ENCODE peak calls at places on chromosome 9, in five cellular contexts. T is mammary epithelial cell, F is lower lobe of right lung, U is AG10803, B is mucosa of descending colon. N is an unnamed sample.

GRCh38 chr9:12464910-12465512 is 228.2 kb upstream of the TYRP1 start:
- DNase-seq in T (no peak), F (no peak), U (peak; percentile 9), B (peak; percentile 24), N (no peak)

GRCh38 chr9:121738391-121738790 is 87.0 kb downstream of the DAB2IP start:
- DNase-seq in U (no peak), F (no peak), B (peak; percentile 33), T (no peak), N (no peak)

GRCh38 chr9:71675129-71675856 is 93.0 kb downstream of the CEMIP2 start:
- DNase-seq in F (no peak), U (no peak), T (no peak), B (peak; percentile 47), N (no peak)

GRCh38 chr9:127968717-127969383 is 11.9 kb downstream of the EEIG1 start:
- DNase-seq in B (peak; percentile 66), T (peak; percentile 75), F (no peak), U (peak; percentile 92), N (peak; percentile 61)

GRCh38 chr9:97769208-97769607 is 72.1 kb upstream of the XPA start:
- DNase-seq in F (no peak), U (no peak), T (no peak), B (no peak), N (no peak)

GRCh38 chr9:35835216-35835604 is 6.2 kb downstream of the TMEM8B start:
- DNase-seq in F (no peak), U (no peak), B (peak; percentile 62), T (no peak), N (no peak)

GRCh38 chr9:90940280-90940679 is 138.7 kb downstream of the SYK start:
- DNase-seq in U (no peak), B (no peak), T (no peak), F (no peak), N (no peak)

GRCh38 chr9:79660615-79661014 is 88.8 kb downstream of the TLE4 start:
- DNase-seq in U (no peak), F (no peak), T (no peak), B (no peak), N (no peak)

GRCh38 chr9:106859957-106860715 is 2.8 kb upstream of the ZNF462 start:
- DNase-seq in U (no peak), B (peak; percentile 76), T (peak; percentile 79), F (peak; percentile 60), N (no peak)

GRCh38 chr9:2962471-2963172 is 118.7 kb upstream of the PUM3 start:
- DNase-seq in F (no peak), U (no peak), T (peak; percentile 33), B (no peak), N (peak; percentile 11)

GRCh38 chr9:129281506-129282145 is 103.6 kb upstream of the IER5L start:
- DNase-seq in U (no peak), B (no peak), T (no peak), F (peak; percentile 21), N (no peak)

DNA sequence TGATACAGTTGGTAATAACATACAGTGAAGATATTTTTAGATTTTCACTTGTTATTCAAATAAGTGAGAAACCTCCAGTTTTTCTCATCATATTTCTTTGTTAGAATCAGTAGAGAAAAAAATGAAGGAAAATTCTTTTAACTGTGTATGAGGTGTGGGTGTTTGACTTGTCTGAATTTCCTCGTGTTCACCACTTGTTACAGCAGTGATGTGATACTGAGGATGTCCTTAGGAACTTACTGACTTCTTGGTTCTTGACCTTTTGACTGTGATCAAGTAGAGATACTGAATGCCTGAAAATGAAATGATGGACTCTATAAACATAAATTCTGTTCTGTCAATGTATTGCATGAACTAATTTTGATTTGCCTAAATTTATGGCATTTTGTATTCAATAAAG is 10.7 kb downstream of the PBX3 start:
- DNase-seq in F (no peak), U (no peak), T (no peak), B (no peak), N (no peak)
- H3K4me3 ChIP-seq in F (no peak overlapping the region), U (no peak overlapping the region), T (no peak overlapping the region), B (no peak overlapping the region), N (no peak overlapping the region)

DNA sequence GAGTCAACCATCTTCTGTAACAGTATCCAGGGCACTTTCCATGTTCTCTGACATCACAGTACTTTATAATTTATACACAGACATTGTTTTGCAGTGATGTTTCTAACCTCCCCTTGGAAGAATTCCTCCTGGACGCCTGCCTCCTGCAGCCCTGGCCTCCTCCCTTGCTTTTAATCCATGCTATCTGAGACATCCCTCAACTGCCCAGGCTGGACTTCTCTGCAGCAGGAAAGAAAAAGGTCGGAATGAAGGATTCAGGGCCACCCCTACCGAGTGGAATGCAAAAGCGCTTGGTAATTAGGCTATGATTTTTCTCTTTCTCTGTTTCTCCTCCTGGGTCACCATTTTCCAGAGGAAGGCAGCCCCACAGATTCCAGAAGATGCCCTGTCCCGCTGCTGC is 47.0 kb upstream of the SHC3 start:
- DNase-seq in B (no peak), F (no peak), T (no peak), U (peak; percentile 46), N (no peak)
- TF ChIP-seq CTCF in B (no peak), F (no peak), T (no peak), U (peak; percentile 32), N (no peak)

GRCh38 chr9:136192289-136193126 is 12.4 kb downstream of the LHX3 start:
- DNase-seq in B (no peak), F (no peak), T (no peak), U (no peak), N (no peak)
- H3K4me3 ChIP-seq in B (no peak overlapping the region), F (no peak overlapping the region), T (no peak overlapping the region), U (no peak overlapping the region), N (no peak overlapping the region)

GRCh38 chr9:109584205-109584604 is 86.1 kb upstream of the PTPN3 start:
- DNase-seq in U (no peak), T (no peak), B (no peak), F (no peak), N (no peak)
- TF ChIP-seq CTCF in U (no peak), T (no peak), B (no peak), F (no peak), N (no peak)

GRCh38 chr9:110258671-110259070 is 2.4 kb upstream of the TXN start:
- DNase-seq in U (no peak), B (no peak), T (no peak), F (no peak), N (no peak)
- H3K4me3 ChIP-seq in U (no peak overlapping the region), B (no peak overlapping the region), T (no peak overlapping the region), F (no peak overlapping the region), N (no peak overlapping the region)

N was measured in keratinocyte.